ENCODE peak calls at places on chromosomes 12 and 14, in four cellular contexts. R is PC-3, G is stomach, H is WERI-Rb-1. P is an unnamed sample.

GRCh38 chr12:13205809-13206559 is 9.5 kb downstream of the EMP1 start:
- DNase-seq in R (peak; percentile 98), G (no peak), H (no peak), P (no peak)

GRCh38 chr14:44782775-44783238 is 178.9 kb downstream of the KLHL28 start:
- DNase-seq in R (peak; percentile 71), G (no peak), H (no peak), P (no peak)

GRCh38 chr14:100645200-100645985 is 58.2 kb upstream of the BEGAIN start:
- DNase-seq in R (peak; percentile 90), G (peak; percentile 93), H (peak; percentile 91), P (peak; percentile 99)

GRCh38 chr14:96271421-96271762 is 15.4 kb downstream of the BDKRB1 start:
- DNase-seq in R (no peak), G (no peak), H (no peak), P (no peak)

GRCh38 chr14:95265106-95266094 is 54.3 kb downstream of the CLMN start:
- DNase-seq in R (peak; percentile 98), G (peak; percentile 63), H (peak; percentile 55), P (no peak)

GRCh38 chr14:104795781-104796681 is 483 bp upstream of the AKT1 start:
- DNase-seq in R (peak; percentile 48), G (peak; percentile 68), H (peak; percentile 33), P (peak; percentile 85)

GRCh38 chr14:49820176-49820575 is 32.4 kb downstream of the NEMF start:
- DNase-seq in R (no peak), G (no peak), H (no peak), P (no peak)

GRCh38 chr12:108779998-108780688 is 48.8 kb upstream of the CORO1C start:
- DNase-seq in R (no peak), G (no peak), H (no peak), P (no peak)

GRCh38 chr12:107330901-107331431 is 237.6 kb upstream of the CRY1 start:
- DNase-seq in R (peak; percentile 62), G (no peak), H (peak; percentile 45), P (no peak)

GRCh38 chr12:56334490-56334793 is 642 bp upstream of the PAN2 start:
- DNase-seq in R (no peak), G (no peak), H (no peak), P (no peak)

GRCh38 chr14:22626590-22626989 is 17.6 kb downstream of the OR6J1 start:
- DNase-seq in R (no peak), G (no peak), H (no peak), P (no peak)

GRCh38 chr12:85627584-85627983 is 208.6 kb downstream of the RASSF9 start:
- DNase-seq in R (peak; percentile 71), G (no peak), H (no peak), P (no peak)

GRCh38 chr12:31729728-31730127 is 907 bp upstream of the AMN1 start:
- DNase-seq in R (no peak), G (no peak), H (no peak), P (no peak)

GRCh38 chr12:95532851-95533250 is 18.4 kb downstream of the USP44 start:
- DNase-seq in R (peak; percentile 49), G (no peak), H (no peak), P (peak; percentile 8)

GRCh38 chr14:26026384-26026783 is 571.4 kb downstream of the NOVA1 start:
- DNase-seq in R (no peak), G (no peak), H (no peak), P (no peak)

GRCh38 chr12:27984275-27984674 is 11.7 kb upstream of the PTHLH start:
- DNase-seq in R (peak; percentile 100), G (no peak), H (no peak), P (no peak)

GRCh38 chr14:52919971-52920370 is 30.9 kb downstream of the FERMT2 start:
- DNase-seq in R (peak; percentile 79), G (no peak), H (no peak), P (no peak)

GRCh38 chr12:31896514-31897039 is 62.6 kb upstream of the RESF1 start:
- DNase-seq in R (no peak), G (peak; percentile 52), H (no peak), P (no peak)

GRCh38 chr12:124699878-124700277 is 132.5 kb upstream of the NCOR2 start:
- DNase-seq in R (no peak), G (peak; percentile 56), H (peak; percentile 54), P (no peak)

GRCh38 chr12:104137175-104137901 is 672 bp downstream of the NFYB start:
- DNase-seq in R (peak; percentile 47), G (peak; percentile 34), H (peak; percentile 76), P (peak; percentile 69)

GRCh38 chr12:118463677-118464076 is 87.3 kb downstream of the SUDS3 start:
- DNase-seq in R (no peak), G (no peak), H (no peak), P (no peak)

GRCh38 chr14:95294834-95295599 is 24.7 kb downstream of the CLMN start:
- DNase-seq in R (peak; percentile 87), G (peak; percentile 65), H (no peak), P (no peak)

GRCh38 chr14:77505031-77505430 is 6.4 kb upstream of the ISM2 start:
- DNase-seq in R (no peak), G (no peak), H (no peak), P (no peak)

GRCh38 chr12:19131020-19131431 is 1.5 kb downstream of the PLEKHA5 start:
- DNase-seq in R (peak; percentile 74), G (peak; percentile 33), H (peak; percentile 14), P (peak; percentile 23)

GRCh38 chr12:7609480-7609879 is 56.2 kb downstream of the APOBEC1 start:
- DNase-seq in R (peak; percentile 1), G (no peak), H (no peak), P (no peak)

GRCh38 chr14:83583201-83583600 is 1946.7 kb upstream of the FLRT2 start:
- DNase-seq in R (no peak), G (no peak), H (no peak), P (no peak)

GRCh38 chr12:64459388-64460024 is 7.6 kb downstream of the TBK1 start:
- DNase-seq in R (no peak), G (no peak), H (no peak), P (no peak)

GRCh38 chr12:64457466-64457865 is 5.5 kb downstream of the TBK1 start:
- DNase-seq in R (no peak), G (no peak), H (no peak), P (no peak)

GRCh38 chr12:64457923-64458322 is 6.0 kb downstream of the TBK1 start:
- DNase-seq in R (no peak), G (no peak), H (no peak), P (no peak)

GRCh38 chr12:64466178-64466577 is 14.3 kb downstream of the TBK1 start:
- DNase-seq in R (no peak), G (no peak), H (no peak), P (no peak)

GRCh38 chr12:64461634-64462414 is 9.9 kb downstream of the TBK1 start:
- DNase-seq in R (no peak), G (no peak), H (no peak), P (no peak)
- H3K36me3 ChIP-seq in R (peaks cover 47% of the 10 kb centered on the region), G (peaks cover 60% of the 10 kb centered on the region), H (peaks cover 52% of the 10 kb centered on the region), P (no peaks in the 10 kb centered on the region)

DNA sequence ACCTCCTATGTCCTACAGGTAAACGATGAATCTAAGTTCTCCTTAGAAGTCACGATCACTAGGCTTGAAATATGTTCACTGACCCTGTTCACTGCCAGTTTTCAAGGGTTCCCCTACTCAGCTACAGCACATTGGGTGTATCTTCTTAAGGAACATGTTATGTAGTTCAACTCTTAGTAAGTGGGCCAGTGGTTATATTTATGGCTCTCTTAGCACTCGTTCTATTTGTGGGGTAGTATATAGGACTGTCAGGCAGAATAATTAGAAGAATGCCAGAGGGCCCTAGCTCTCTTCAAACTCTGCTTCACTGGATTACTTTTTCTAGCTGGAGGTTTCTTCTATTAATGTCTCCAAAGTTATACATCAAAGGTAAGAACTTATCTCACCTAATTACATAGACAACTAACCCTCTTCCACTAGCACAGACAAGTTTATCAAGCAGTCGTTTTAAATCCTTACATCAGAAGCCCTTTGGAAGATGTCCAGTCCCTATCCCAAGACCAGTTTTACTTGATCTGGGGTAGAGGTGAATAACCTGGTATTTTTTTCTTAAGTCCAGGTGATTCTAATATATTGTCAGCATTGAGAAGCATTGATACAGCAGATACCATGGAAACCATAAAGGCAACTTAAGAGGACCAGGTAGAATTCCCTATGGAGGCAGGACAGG is 39.6 kb downstream of the ZFYVE26 start:
- DNase-seq in R (no peak), G (no peak), H (no peak), P (no peak)
- H3K36me3 ChIP-seq in R (peaks cover 72% of the 10 kb centered on the region), G (peaks cover 100% of the 10 kb centered on the region), H (peaks cover 84% of the 10 kb centered on the region), P (peaks cover 13% of the 10 kb centered on the region)

GRCh38 chr12:1790470-1790869 is 29.9 kb upstream of the LRTM2 start:
- DNase-seq in R (no peak), G (no peak), H (no peak), P (no peak)

GRCh38 chr12:1792406-1792805 is 28.0 kb upstream of the LRTM2 start:
- DNase-seq in R (no peak), G (no peak), H (no peak), P (no peak)

GRCh38 chr12:1782215-1782614 is 38.1 kb upstream of the LRTM2 start:
- DNase-seq in R (no peak), G (no peak), H (no peak), P (no peak)

GRCh38 chr12:1791104-1791927 is 29.0 kb upstream of the LRTM2 start:
- DNase-seq in R (peak; percentile 72), G (peak; percentile 77), H (peak; percentile 56), P (peak; percentile 62)

GRCh38 chr12:1787714-1788113 is 32.7 kb upstream of the LRTM2 start:
- DNase-seq in R (no peak), G (no peak), H (no peak), P (no peak)
- H3K36me3 ChIP-seq in R (peaks cover 4% of the 10 kb centered on the region), G (peaks cover 55% of the 10 kb centered on the region), H (peaks cover 32% of the 10 kb centered on the region), P (peaks cover 4% of the 10 kb centered on the region)

DNA sequence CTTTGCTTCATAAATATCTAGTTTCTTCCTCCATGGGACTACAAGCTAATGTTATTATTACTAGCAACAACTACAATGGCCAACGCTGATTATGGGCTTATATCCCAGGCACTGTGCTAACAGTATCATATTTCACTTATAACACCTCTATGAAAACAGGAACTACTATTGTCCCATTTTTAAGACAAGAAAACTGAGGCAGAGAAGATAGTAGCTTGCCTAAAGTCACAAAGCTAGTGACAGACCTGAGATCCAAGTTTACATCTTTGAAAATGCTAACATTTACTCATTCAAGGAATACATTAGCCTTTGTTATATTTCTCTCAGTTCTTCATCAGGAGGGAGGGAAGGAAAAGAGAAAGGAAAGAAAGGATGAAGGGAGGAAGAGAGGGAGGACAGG is 32.8 kb downstream of the GIT2 start:
- DNase-seq in R (no peak), G (no peak), H (no peak), P (no peak)
- H3K36me3 ChIP-seq in R (peaks cover 15% of the 10 kb centered on the region), G (peaks cover 91% of the 10 kb centered on the region), H (peaks cover 56% of the 10 kb centered on the region), P (no peaks in the 10 kb centered on the region)

DNA sequence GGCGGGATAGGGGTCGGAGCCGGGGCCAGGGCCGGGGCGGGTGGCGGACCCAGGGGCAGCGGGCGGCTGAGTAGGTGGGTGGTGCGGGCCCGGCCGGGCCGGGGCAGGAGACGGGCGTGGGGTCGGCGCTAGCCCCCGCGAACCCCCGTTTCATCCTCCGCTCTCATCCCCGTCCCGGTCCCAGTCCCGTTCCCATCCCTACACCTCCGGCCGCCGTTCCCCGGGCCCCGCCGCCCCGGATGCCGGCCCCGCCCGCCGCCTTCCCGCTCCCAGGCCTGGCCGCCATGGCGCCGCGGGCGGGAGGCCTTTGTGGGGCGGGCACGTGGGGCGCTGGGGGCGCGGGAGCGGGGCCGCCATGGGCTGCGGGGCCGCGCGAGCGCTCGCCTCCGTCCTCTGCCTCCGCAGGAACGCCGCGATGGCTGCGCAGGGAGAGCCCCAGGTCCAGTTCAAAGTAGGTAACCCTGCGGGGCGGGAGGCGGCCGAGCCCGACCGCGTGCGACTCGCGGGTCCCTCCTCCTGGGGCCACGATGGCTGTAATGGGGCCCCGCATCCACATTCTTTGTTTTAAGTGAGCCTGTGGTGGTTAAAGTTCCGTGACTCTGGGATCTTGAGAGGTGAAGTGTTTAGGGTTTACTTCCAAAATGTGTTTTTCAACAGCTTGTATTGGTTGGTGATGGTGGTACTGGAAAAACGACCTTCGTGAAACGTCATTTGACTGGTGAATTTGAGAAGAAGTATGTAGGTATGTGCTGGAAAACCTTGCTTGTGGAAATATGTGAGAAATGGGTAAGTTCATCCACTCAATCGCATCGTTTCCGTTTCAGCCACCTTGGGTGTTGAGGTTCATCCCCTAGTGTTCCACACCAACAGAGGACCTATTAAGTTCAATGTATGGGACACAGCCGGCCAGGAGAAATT is 572 bp downstream of the RAN start:
- DNase-seq in R (peak; percentile 33), G (peak; percentile 38), H (peak; percentile 17), P (peak; percentile 67)
- H3K36me3 ChIP-seq in R (peaks cover 50% of the 10 kb centered on the region), G (peaks cover 41% of the 10 kb centered on the region), H (peaks cover 50% of the 10 kb centered on the region), P (peaks cover 5% of the 10 kb centered on the region)